ENCODE peak calls at places on chromosome 2, in eight cellular contexts. S, Y, I, D, U, M, V and O are unnamed samples.

GRCh38 chr2:37588316-37588777 is 83.1 kb downstream of the CDC42EP3 start:
- DNase-seq in S (no peak), Y (peak), I (no peak), D (no peak), U (peak), M (no peak), V (no peak), O (peak)

GRCh38 chr2:182852090-182852489 is 14.3 kb downstream of the FRZB start:
- DNase-seq in S (no peak), Y (peak), I (no peak), D (no peak), U (peak), M (no peak), V (no peak), O (peak)

GRCh38 chr2:15527074-15527739 is 33.9 kb downstream of the NBAS start:
- DNase-seq in S (no peak), Y (no peak), I (no peak), D (no peak), U (peak), M (no peak), V (no peak), O (no peak)

GRCh38 chr2:181779288-181779871 is 99.1 kb upstream of the NEUROD1 start:
- DNase-seq in S (no peak), Y (no peak), I (no peak), D (no peak), U (peak), M (no peak), V (no peak), O (no peak)

GRCh38 chr2:238227587-238228032 is 12.2 kb downstream of the HES6 start:
- DNase-seq in S (no peak), Y (no peak), I (no peak), D (no peak), U (no peak), M (no peak), V (no peak), O (no peak)

GRCh38 chr2:70523996-70524965 is 29.3 kb downstream of the TGFA start:
- DNase-seq in S (peak), Y (peak), I (no peak), D (peak), U (no peak), M (no peak), V (no peak), O (no peak)

GRCh38 chr2:70664525-70664924 is 103.5 kb downstream of the ADD2 start:
- DNase-seq in S (peak), Y (no peak), I (no peak), D (no peak), U (no peak), M (no peak), V (no peak), O (no peak)

GRCh38 chr2:136308621-136309020 is 190.7 kb upstream of the CXCR4 start:
- DNase-seq in S (no peak), Y (no peak), I (no peak), D (no peak), U (no peak), M (no peak), V (no peak), O (no peak)

GRCh38 chr2:169172076-169172735 is 102.8 kb downstream of the DHRS9 start:
- DNase-seq in S (no peak), Y (no peak), I (no peak), D (no peak), U (no peak), M (no peak), V (no peak), O (no peak)

GRCh38 chr2:113276216-113276905 is 2.4 kb downstream of the PAX8 start:
- DNase-seq in S (no peak), Y (no peak), I (no peak), D (no peak), U (no peak), M (no peak), V (no peak), O (no peak)

GRCh38 chr2:240983361-240983995 is 14.9 kb upstream of the SNED1 start:
- DNase-seq in S (peak), Y (peak), I (peak), D (peak), U (peak), M (peak), V (no peak), O (peak)

GRCh38 chr2:43305006-43305405 is 78.6 kb upstream of the ZFP36L2 start:
- DNase-seq in S (no peak), Y (no peak), I (peak), D (no peak), U (no peak), M (no peak), V (no peak), O (no peak)

GRCh38 chr2:150476213-150476740 is 11.2 kb downstream of the RND3 start:
- DNase-seq in S (no peak), Y (no peak), I (no peak), D (no peak), U (no peak), M (no peak), V (no peak), O (no peak)

GRCh38 chr2:197777823-197778407 is 7.2 kb downstream of the BOLL start:
- DNase-seq in S (no peak), Y (peak), I (no peak), D (no peak), U (peak), M (peak), V (peak), O (no peak)

GRCh38 chr2:44275915-44276279 is 617 bp downstream of the SLC3A1 start:
- DNase-seq in S (no peak), Y (no peak), I (no peak), D (no peak), U (peak), M (no peak), V (no peak), O (no peak)

GRCh38 chr2:110858993-110859770 is 126.8 kb downstream of the ACOXL start:
- DNase-seq in S (no peak), Y (no peak), I (no peak), D (no peak), U (peak), M (no peak), V (peak), O (peak)

GRCh38 chr2:239433777-239434396 is 33.1 kb upstream of the HDAC4 start:
- DNase-seq in S (peak), Y (peak), I (no peak), D (no peak), U (no peak), M (no peak), V (no peak), O (no peak)

GRCh38 chr2:226489765-226490164 is 309.9 kb downstream of the IRS1 start:
- DNase-seq in S (no peak), Y (no peak), I (no peak), D (no peak), U (no peak), M (peak), V (no peak), O (no peak)

GRCh38 chr2:117470311-117471095 is 344.0 kb upstream of the DDX18 start:
- DNase-seq in S (peak), Y (peak), I (no peak), D (no peak), U (peak), M (no peak), V (peak), O (peak)

GRCh38 chr2:9675369-9676351 is 44.9 kb upstream of the YWHAQ start:
- DNase-seq in S (no peak), Y (no peak), I (no peak), D (no peak), U (peak), M (no peak), V (peak), O (no peak)

GRCh38 chr2:38343212-38343611 is 33.9 kb downstream of the ATL2 start:
- DNase-seq in S (no peak), Y (no peak), I (no peak), D (no peak), U (no peak), M (no peak), V (no peak), O (no peak)